ENCODE peak calls at places on chromosome 19, in eight cellular contexts. A is iris pigment epithelial cell; G is fibroblast of lung; D is mammary epithelial cell; X is effector memory CD4-positive, alpha-beta T cell; K is activated T-cell treated with anti-CD3 and anti-CD28 coated beads for 1 hour; W is stimulated activated CD4-positive, alpha-beta T cell treated with anti-CD3 and anti-CD28 coated beads, Interleukin-2, amount 100 ng/mL, for 24 hours; H is lower leg skin. S is an unnamed sample.

GRCh38 chr19:4386038-4386782 is 14.1 kb downstream of the SH3GL1 start:
- DNase-seq in A (no peak), G (no peak), D (no peak), X (no peak), K (no peak), W (no peak), H (no peak), S (no peak)

GRCh38 chr19:38917921-38918491 is 6.0 kb upstream of the CCER2 start:
- DNase-seq in A (peak), G (no peak), D (no peak), X (no peak), K (no peak), W (no peak), H (no peak), S (no peak)

GRCh38 chr19:10805075-10805757 is 30.8 kb downstream of the TMED1 start:
- DNase-seq in A (no peak), G (no peak), D (no peak), X (no peak), K (no peak), W (no peak), H (no peak), S (no peak)

GRCh38 chr19:2308114-2308556 is at the start of gene LINGO3:
- DNase-seq in A (no peak), G (no peak), D (no peak), X (no peak), K (no peak), W (no peak), H (no peak), S (no peak)

GRCh38 chr19:10230155-10230903 is 802 bp downstream of the S1PR2 start:
- DNase-seq in A (peak), G (peak), D (no peak), X (peak), K (peak), W (peak), H (peak), S (no peak)

GRCh38 chr19:17703823-17704463 is 15.3 kb upstream of the MAP1S start:
- DNase-seq in A (peak), G (peak), D (peak), X (peak), K (peak), W (peak), H (no peak), S (no peak)

GRCh38 chr19:47518139-47518538 is 3.3 kb upstream of the NAPA start:
- DNase-seq in A (no peak), G (no peak), D (peak), X (peak), K (no peak), W (peak), H (no peak), S (no peak)

GRCh38 chr19:2444251-2445002 is 12.3 kb downstream of the LMNB2 start:
- DNase-seq in A (no peak), G (no peak), D (no peak), X (no peak), K (no peak), W (no peak), H (no peak), S (no peak)

GRCh38 chr19:38210458-38210987 is 13.5 kb downstream of the DPF1 start:
- DNase-seq in A (no peak), G (peak), D (no peak), X (no peak), K (no peak), W (no peak), H (no peak), S (no peak)

GRCh38 chr19:538641-539428 is 5.0 kb upstream of the GZMM start:
- DNase-seq in A (no peak), G (no peak), D (no peak), X (no peak), K (no peak), W (no peak), H (no peak), S (no peak)

GRCh38 chr19:50568321-50569022 is at the start of gene LRRC4B:
- DNase-seq in A (no peak), G (no peak), D (no peak), X (no peak), K (no peak), W (no peak), H (no peak), S (no peak)

GRCh38 chr19:1763648-1764292 is 10.5 kb downstream of the ONECUT3 start:
- DNase-seq in A (no peak), G (no peak), D (no peak), X (no peak), K (no peak), W (no peak), H (no peak), S (no peak)

GRCh38 chr19:49801966-49802661 is 11.0 kb downstream of the FUZ start:
- DNase-seq in A (peak), G (peak), D (no peak), X (no peak), K (no peak), W (no peak), H (peak), S (peak)